ENCODE peak calls at places on chromosomes 6 and 20, in five cellular contexts. U is HepG2, T is lower lobe of right lung, D is sigmoid colon, R is K562. V is an unnamed sample. For H3K4me1, the result is how much of the 10 kb centered on the place peaks cover.

GRCh38 chr20:16575390-16576140 is 2.3 kb upstream of the KIF16B start:
- DNase-seq in U (no peak), T (peak), D (no peak), R (no peak), V (no peak)

GRCh38 chr6:127342296-127342945 is 988 bp downstream of the ECHDC1 start:
- DNase-seq in U (peak), T (no peak), D (no peak), R (no peak), V (no peak)

GRCh38 chr6:19830171-19830570 is 7.0 kb upstream of the ID4 start:
- DNase-seq in U (peak), T (no peak), D (no peak), R (no peak), V (no peak)

GRCh38 chr6:11260249-11261038 is 28.0 kb upstream of the NEDD9 start:
- DNase-seq in U (no peak), T (no peak), D (no peak), R (no peak), V (no peak)

GRCh38 chr6:3337521-3338350 is 79.0 kb downstream of the PSMG4 start:
- DNase-seq in U (peak), T (no peak), D (no peak), R (peak), V (no peak)

GRCh38 chr6:145562771-145563615 is 172.3 kb downstream of the EPM2A start:
- DNase-seq in U (no peak), T (peak), D (no peak), R (no peak), V (no peak)

GRCh38 chr6:39982720-39983119 is 48.5 kb upstream of the MOCS1 start:
- DNase-seq in U (no peak), T (no peak), D (no peak), R (no peak), V (no peak)

GRCh38 chr6:49401063-49401462 is 62.0 kb downstream of the MMUT start:
- DNase-seq in U (no peak), T (no peak), D (no peak), R (no peak), V (no peak)

GRCh38 chr6:112249489-112249888 is 4.9 kb downstream of the LAMA4 start:
- DNase-seq in U (no peak), T (no peak), D (no peak), R (no peak), V (no peak)

GRCh38 chr20:10761232-10761631 is 87.4 kb upstream of the JAG1 start:
- DNase-seq in U (peak), T (no peak), D (no peak), R (no peak), V (no peak)

DNA sequence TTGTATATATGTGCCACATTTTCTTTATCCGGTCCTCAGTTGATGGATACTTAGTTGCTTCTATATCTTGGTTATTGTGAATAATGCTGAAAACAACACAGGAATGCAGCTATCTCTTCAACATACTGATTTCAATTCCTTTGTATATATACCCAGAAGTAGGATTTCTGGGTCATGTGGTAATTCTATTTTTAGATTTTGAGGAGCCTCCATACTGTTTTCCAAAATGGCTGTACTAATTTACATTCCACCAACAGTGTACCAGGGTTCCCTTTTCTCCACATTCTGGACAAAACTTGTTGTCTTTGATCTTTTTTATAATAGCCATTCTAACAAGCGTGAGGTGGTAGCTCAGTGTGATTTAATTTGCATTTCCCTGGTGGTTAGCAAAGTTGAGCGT is 1.6 kb downstream of the SIRT5 start:
- DNase-seq in U (no peak), T (no peak), D (no peak), R (no peak), V (no peak)
- H3K4me3 ChIP-seq in U (no peak), T (no peak), D (no peak), R (no peak), V (no peak)

GRCh38 chr6:33321227-33321626 is 3.7 kb upstream of the ZBTB22 start:
- DNase-seq in U (no peak), T (no peak), D (no peak), R (no peak), V (no peak)

GRCh38 chr6:33317668-33318425 is at the start of gene ZBTB22:
- DNase-seq in U (peak), T (peak), D (peak), R (peak), V (peak)

GRCh38 chr6:33319939-33320314 is 2.4 kb upstream of the ZBTB22 start:
- DNase-seq in U (no peak), T (no peak), D (no peak), R (no peak), V (no peak)

GRCh38 chr6:33318426-33319073 is 1.0 kb upstream of the ZBTB22 start:
- DNase-seq in U (no peak), T (no peak), D (no peak), R (no peak), V (no peak)

GRCh38 chr6:33320315-33321181 is 3.0 kb upstream of the ZBTB22 start:
- DNase-seq in U (no peak), T (no peak), D (peak), R (no peak), V (no peak)
- H3K4me1 ChIP-seq in U (half or more), T (half or more), D (half or more), R (half or more), V (under half)

GRCh38 chr6:167763056-167763944 is 63.4 kb upstream of the AFDN start:
- DNase-seq in U (no peak), T (no peak), D (peak), R (no peak), V (no peak)
- H3K27ac ChIP-seq in U (peak), T (no peak), D (no peak), R (no peak), V (no peak)

GRCh38 chr6:56660374-56660730 is 17.7 kb upstream of the DST start:
- DNase-seq in U (no peak), T (no peak), D (no peak), R (no peak), V (no peak)

GRCh38 chr6:56661298-56661697 is 18.6 kb upstream of the DST start:
- DNase-seq in U (no peak), T (no peak), D (no peak), R (no peak), V (no peak)

GRCh38 chr6:56657364-56657763 is 14.7 kb upstream of the DST start:
- DNase-seq in U (no peak), T (no peak), D (no peak), R (no peak), V (no peak)

GRCh38 chr6:56656466-56656865 is 13.8 kb upstream of the DST start:
- DNase-seq in U (no peak), T (no peak), D (no peak), R (no peak), V (no peak)

GRCh38 chr6:56659721-56660373 is 17.2 kb upstream of the DST start:
- DNase-seq in U (no peak), T (no peak), D (no peak), R (no peak), V (no peak)
- H3K4me3 ChIP-seq in U (no peak), T (no peak), D (no peak), R (no peak), V (no peak)

GRCh38 chr6:137816688-137817087 is 50.4 kb upstream of the TNFAIP3 start:
- DNase-seq in U (no peak), T (no peak), D (no peak), R (no peak), V (no peak)
- H3K4me1 ChIP-seq in U (under half), T (under half), D (under half), R (under half), V (under half)

DNA sequence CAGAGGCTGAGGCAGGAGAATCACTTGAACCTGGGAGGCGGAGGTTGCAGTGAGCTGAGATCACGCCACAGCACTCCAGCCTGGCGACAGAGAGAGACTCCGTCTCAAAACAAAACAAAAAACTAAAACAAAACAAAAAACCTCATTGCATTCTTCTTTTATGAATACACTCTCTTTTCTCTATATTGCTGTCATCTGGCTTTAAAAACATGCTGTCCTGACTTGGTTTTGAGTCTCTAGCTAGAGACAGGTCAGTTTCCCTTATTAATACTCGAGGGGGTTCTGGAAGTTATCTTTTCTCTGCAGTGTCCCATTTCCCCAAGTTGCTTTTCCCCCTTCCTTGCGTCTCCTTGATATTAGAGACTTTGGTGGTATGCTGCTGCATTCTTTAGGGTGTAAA is 50.9 kb downstream of the RIOK1 start:
- DNase-seq in U (no peak), T (no peak), D (no peak), R (no peak), V (no peak)
- H3K27ac ChIP-seq in U (no peak), T (no peak), D (no peak), R (no peak), V (no peak)

DNA sequence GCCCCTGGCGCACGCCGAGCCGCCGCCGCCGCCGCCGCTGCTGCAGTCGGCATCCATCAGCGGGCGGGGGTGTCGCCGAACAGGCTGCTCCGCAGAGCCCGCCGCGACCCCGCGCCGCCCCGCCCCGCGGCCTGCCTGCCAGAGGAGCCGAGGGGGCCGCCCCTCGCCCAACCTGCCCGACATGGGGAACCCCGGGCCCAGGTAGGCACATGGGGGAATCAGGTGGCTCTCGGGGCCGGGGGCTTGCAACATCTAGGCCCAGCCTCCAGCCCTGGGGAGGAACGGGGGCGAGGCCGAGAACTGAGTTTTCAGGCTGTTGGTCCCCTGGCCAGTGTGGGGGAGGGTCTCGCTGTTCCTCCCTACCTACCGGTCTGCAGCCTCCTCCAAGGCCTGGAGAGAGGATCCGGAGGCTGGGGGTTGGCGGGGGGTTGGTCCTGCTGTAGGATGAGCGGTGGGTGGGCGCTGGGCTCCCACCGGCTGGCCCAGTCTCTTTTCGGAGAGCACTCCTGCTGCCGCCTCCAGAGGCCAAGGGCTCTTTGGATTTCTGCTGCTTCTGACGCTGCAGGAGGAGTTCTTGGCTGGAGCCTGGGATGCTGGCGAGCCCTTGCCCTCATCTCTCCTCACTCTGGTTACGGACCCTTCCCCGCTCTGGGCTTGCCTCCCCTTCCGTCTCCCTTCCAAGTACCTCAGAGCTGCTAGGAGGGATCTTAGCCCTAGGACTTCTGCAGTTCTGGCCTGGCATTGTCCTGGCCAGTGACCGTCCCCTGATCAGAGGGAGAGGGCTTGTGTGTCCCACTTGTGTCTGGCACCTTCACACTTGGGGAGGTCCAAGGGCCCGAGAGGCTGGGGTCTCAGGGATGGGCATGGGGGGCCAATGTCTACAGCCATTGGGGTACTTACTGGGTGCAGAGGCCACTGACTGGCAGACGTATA is at the start of gene EPB41L1:
- DNase-seq in U (no peak), T (peak), D (peak), R (no peak), V (no peak)
- H3K4me3 ChIP-seq in U (peak), T (peak), D (peak), R (no peak), V (peak)

DNA sequence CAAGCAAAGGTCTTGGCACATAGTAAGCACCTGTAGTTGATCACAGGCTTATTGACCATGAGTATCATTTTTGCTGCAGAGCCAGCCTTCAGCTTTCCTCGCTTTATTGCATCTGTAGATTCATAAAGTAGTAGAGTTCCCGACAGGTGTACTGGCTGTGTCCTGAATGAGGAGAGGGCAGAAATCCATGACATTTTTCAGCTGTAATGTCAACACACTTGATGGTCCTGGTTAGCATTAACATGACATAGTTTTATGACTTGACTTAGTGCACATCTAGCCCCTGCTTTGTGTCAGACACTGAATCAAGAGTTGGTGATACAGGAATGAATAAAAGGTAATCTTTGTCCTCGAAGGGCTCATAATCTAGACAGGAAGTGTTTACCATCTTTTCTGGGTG is 55.0 kb downstream of the AIG1 start:
- DNase-seq in U (no peak), T (no peak), D (no peak), R (no peak), V (no peak)
- H3K4me1 ChIP-seq in U (under half), T (under half), D (under half), R (under half), V (under half)

DNA sequence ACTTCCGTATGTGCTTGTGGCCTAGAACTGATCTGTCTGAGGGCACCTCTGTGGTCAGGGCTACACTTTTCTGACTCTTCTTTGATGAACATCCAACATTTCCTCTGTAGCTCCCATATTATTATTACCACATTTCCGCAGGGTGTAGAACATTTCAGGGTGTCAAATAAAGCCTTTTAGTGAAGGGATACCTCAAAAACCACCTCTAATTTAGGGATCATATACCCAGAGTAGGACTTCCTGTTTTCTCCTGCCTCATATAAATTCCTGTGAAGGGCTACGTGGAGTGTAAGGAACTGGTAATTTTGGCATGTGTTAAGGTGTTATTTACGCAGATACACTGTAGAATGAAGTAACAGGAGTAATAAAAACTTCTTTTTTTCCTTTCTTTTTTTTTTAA is 5.5 kb upstream of the MUC22 start:
- DNase-seq in U (no peak), T (no peak), D (no peak), R (no peak), V (no peak)
- H3K27ac ChIP-seq in U (no peak), T (peak), D (no peak), R (no peak), V (peak)